ENCODE peak calls at places on chromosomes 12 and 14, in five cellular contexts. C is K562, N is stomach, E is breast epithelium, I is sigmoid colon. Q is an unnamed sample. For H3K9me3, the result is how much of the 10 kb centered on the place peaks cover.

GRCh38 chr12:124898200-124898950 is 16.1 kb downstream of the UBC start:
- DNase-seq in E (no peak), I (peak), N (peak), C (peak), Q (peak)

GRCh38 chr12:121428883-121429282 is 29.0 kb downstream of the RNF34 start:
- DNase-seq in E (no peak), N (no peak), C (no peak), I (no peak), Q (no peak)

GRCh38 chr12:82694970-82695369 is 8.3 kb downstream of the TMTC2 start:
- DNase-seq in C (no peak), E (no peak), I (no peak), N (no peak), Q (no peak)

GRCh38 chr12:79555006-79555925 is 135.5 kb downstream of the PAWR start:
- DNase-seq in I (no peak), C (no peak), E (no peak), N (no peak), Q (no peak)

GRCh38 chr12:93592641-93593396 is 20.3 kb downstream of the SOCS2 start:
- DNase-seq in C (no peak), N (no peak), E (no peak), I (no peak), Q (no peak)

GRCh38 chr14:103627073-103628025 is 1.7 kb upstream of the KLC1 start:
- DNase-seq in I (no peak), N (no peak), C (no peak), E (no peak), Q (no peak)

GRCh38 chr14:29821665-29822429 is 105.8 kb downstream of the PRKD1 start:
- DNase-seq in E (no peak), N (no peak), I (no peak), C (no peak), Q (no peak)

GRCh38 chr12:71786840-71787239 is 32.2 kb downstream of the RAB21 start:
- DNase-seq in E (no peak), C (no peak), I (no peak), N (no peak), Q (no peak)

GRCh38 chr14:55191881-55192616 is 664 bp upstream of the DLGAP5 start:
- DNase-seq in E (no peak), C (peak), N (no peak), I (no peak), Q (no peak)

GRCh38 chr12:122837306-122838265 is 2.3 kb downstream of the HIP1R start:
- DNase-seq in N (peak), I (no peak), E (no peak), C (no peak), Q (no peak)

GRCh38 chr12:79388006-79388405 is 302.8 kb downstream of the PAWR start:
- DNase-seq in C (no peak), I (no peak), E (no peak), N (no peak), Q (no peak)

GRCh38 chr12:55721601-55722213 is 1.5 kb downstream of the RDH5 start:
- DNase-seq in I (no peak), N (no peak), C (no peak), E (no peak), Q (no peak)
- TF ChIP-seq POLR2AphosphoS5 in I (no peak), N (no peak), C (no peak), E (no peak), Q (no peak)

DNA sequence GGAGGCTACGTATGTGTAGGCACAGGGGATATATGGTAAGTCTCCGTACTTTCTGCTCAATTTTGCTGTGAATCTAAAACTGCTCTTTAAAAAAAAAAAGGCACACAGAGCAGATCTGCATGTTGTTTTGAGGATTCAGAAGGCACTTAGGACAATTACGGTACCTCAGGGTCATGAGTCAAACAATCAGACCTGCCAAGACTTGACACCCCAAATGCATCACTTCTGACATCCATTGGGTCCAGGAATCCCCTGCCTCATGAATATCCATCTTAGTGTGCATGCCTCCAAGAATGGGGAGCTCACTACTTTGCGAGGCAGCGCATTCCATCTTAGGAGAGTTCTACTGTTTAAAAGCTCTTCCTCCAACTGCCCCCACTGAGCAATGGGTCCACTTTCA is 3.0 kb downstream of the BDKRB2 start:
- DNase-seq in I (no peak), E (no peak), C (no peak), N (no peak), Q (no peak)
- H3K9me3 ChIP-seq in I (under half), E (under half), C (under half), N (under half), Q (under half)

GRCh38 chr12:101908395-101908794 is 31.0 kb downstream of the DRAM1 start:
- DNase-seq in I (no peak), C (no peak), N (peak), E (no peak), Q (no peak)
- TF ChIP-seq POLR2AphosphoS5 in I (no peak), C (no peak), N (peak), E (no peak), Q (no peak)

DNA sequence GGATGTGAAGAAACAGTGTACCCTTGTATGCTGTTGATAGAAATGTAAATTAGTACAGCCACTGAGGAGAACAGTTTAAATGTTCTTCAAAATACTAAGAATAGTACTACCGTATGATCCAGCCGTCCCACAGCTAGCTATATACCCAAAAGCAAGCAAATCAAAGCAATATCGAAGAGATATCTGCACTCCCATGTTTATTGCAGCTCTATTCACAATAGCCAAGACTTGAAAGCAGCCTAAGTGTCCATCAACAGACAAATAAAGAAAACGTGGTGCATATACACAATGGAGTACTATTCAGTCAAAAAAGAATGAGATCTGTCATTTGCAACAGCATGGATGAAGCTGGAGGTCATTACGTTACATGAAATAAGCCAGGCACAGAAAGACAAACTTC is 88.5 kb upstream of the SLC38A4 start:
- DNase-seq in E (no peak), I (no peak), C (no peak), N (no peak), Q (no peak)
- H3K9me3 ChIP-seq in E (under half), I (under half), C (under half), N (under half), Q (under half)

DNA sequence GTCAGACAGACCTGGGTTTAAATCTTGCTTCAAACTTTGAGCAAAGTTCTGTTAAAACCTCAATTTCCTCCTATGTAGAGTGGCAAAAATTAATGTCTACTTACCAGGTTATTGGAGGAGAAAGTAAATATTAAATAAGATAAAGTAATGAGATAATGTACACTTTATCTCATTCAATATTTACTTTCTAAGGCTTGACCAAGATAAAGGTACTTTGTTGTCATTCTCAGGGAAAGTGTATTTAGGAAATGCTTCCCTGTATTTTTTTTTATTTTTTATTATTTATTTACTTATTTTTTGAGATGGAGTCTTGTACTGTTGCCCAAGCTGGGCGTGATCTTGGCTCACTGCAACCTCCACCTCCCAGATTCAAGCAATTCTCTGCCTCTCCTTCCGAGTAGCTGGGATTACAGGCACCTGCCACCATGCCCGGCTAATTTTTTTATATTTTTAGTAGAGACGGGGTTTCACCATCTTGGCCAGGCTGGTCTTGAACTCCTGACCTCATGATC is 4.7 kb downstream of the FAM161B start:
- DNase-seq in E (no peak), N (peak), I (no peak), C (no peak), Q (no peak)
- TF ChIP-seq POLR2AphosphoS5 in E (no peak), N (no peak), I (no peak), C (no peak), Q (no peak)

GRCh38 chr14:25908707-25909106 is 689.1 kb downstream of the NOVA1 start:
- DNase-seq in N (no peak), I (no peak), E (no peak), C (no peak), Q (no peak)
- H3K9me3 ChIP-seq in N (under half), I (under half), E (under half), C (under half), Q (under half)

GRCh38 chr12:53051881-53052412 is 2.1 kb downstream of the TNS2 start:
- DNase-seq in I (peak), N (no peak), E (no peak), C (no peak), Q (no peak)

GRCh38 chr12:53053223-53054111 is 3.6 kb downstream of the TNS2 start:
- DNase-seq in N (peak), I (peak), C (peak), E (peak), Q (peak)

GRCh38 chr12:53054112-53054878 is 4.4 kb downstream of the TNS2 start:
- DNase-seq in E (peak), N (peak), C (peak), I (peak), Q (peak)

GRCh38 chr12:53051058-53051880 is 1.4 kb downstream of the TNS2 start:
- DNase-seq in N (peak), I (peak), C (no peak), E (no peak), Q (no peak)

DNA sequence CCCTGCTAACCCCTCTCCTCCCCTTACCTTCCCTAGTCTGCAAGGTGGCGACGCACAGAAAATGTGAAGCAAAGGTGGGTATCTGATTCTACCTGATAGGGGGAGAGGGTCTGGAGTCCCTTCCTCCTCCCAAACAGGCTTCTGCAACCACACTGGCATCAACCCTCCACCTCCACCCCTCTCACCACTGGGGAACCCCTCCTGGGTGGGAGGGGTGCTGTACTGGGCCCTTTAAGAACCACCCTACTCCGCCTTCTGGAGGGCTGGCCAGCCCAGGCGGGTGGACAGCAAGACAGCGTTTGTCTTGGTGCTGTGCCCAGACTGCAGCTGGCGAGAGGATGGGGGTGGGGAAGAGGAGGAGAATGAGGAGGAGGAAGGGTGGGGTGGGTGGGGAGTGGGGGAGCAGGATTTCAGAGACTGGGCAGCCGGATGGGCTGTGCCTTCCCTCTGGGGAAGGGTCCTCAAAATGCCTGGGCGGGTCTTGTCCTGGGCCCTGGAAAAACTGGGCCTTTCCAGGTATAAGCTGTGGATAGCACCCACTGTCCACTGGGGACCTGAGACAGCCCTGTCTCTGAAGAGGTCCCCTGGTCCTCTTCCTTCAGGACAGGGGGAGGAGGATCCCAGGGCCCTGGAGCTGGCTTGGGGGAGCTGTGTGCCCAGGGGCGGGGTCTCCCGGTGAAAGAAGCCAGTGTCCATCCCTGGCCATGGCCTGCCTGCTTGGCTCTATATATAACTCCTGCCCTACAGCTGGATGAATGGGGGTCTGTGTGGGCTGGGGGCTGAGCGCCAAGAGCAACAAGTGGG is 2.8 kb downstream of the TNS2 start:
- DNase-seq in I (peak), E (peak), C (no peak), N (peak), Q (no peak)
- TF ChIP-seq POLR2AphosphoS5 in I (peak), E (no peak), C (no peak), N (peak), Q (peak)

Q was measured in upper lobe of left lung.